ENCODE peak calls at places on chromosomes 16 and 17, in five cellular contexts. One of them, this sample, is unnamed.

GRCh38 chr17:55268649-55269480 is 4.1 kb downstream of the HLF start:
- DNase-seq in AG10803: no peak
- DNase-seq in heart right ventricle: no peak
- DNase-seq in Caco-2: no peak
- DNase-seq in IMR-90: no peak
- DNase-seq in this sample: no peak

GRCh38 chr17:30332057-30332542 is 1.8 kb downstream of the TMIGD1 start:
- DNase-seq in AG10803: peak; percentile 17
- DNase-seq in heart right ventricle: no peak
- DNase-seq in Caco-2: no peak
- DNase-seq in IMR-90: peak; percentile 92
- DNase-seq in this sample: peak; percentile 79

GRCh38 chr17:77180503-77181330 is 39.9 kb downstream of the SEC14L1 start:
- DNase-seq in AG10803: no peak
- DNase-seq in heart right ventricle: no peak
- DNase-seq in Caco-2: no peak
- DNase-seq in IMR-90: no peak
- DNase-seq in this sample: no peak

GRCh38 chr16:12532871-12533610 is 270.6 kb downstream of the CPPED1 start:
- DNase-seq in AG10803: no peak
- DNase-seq in heart right ventricle: no peak
- DNase-seq in Caco-2: no peak
- DNase-seq in IMR-90: no peak
- DNase-seq in this sample: no peak

GRCh38 chr17:62675260-62675659 is 47.8 kb downstream of the MRC2 start:
- DNase-seq in AG10803: peak; percentile 66
- DNase-seq in heart right ventricle: no peak
- DNase-seq in Caco-2: no peak
- DNase-seq in IMR-90: no peak
- DNase-seq in this sample: no peak

GRCh38 chr17:7293821-7294613 is 422 bp downstream of the YBX2 start:
- DNase-seq in AG10803: no peak
- DNase-seq in heart right ventricle: no peak
- DNase-seq in Caco-2: peak; percentile 77
- DNase-seq in IMR-90: no peak
- DNase-seq in this sample: no peak

GRCh38 chr16:85800321-85800669 is 800 bp downstream of the COX4I1 start:
- DNase-seq in AG10803: peak; percentile 27
- DNase-seq in heart right ventricle: no peak
- DNase-seq in Caco-2: no peak
- DNase-seq in IMR-90: no peak
- DNase-seq in this sample: peak; percentile 32

GRCh38 chr16:56428087-56428486 is 2.7 kb upstream of the AMFR start:
- DNase-seq in AG10803: peak; percentile 3
- DNase-seq in heart right ventricle: no peak
- DNase-seq in Caco-2: no peak
- DNase-seq in IMR-90: no peak
- DNase-seq in this sample: no peak

GRCh38 chr16:85480727-85481101 is 132.4 kb upstream of the GSE1 start:
- DNase-seq in AG10803: no peak
- DNase-seq in heart right ventricle: peak; percentile 42
- DNase-seq in Caco-2: no peak
- DNase-seq in IMR-90: no peak
- DNase-seq in this sample: no peak

GRCh38 chr16:1159325-1159972 is 6.5 kb downstream of the CACNA1H start:
- DNase-seq in AG10803: no peak
- DNase-seq in heart right ventricle: no peak
- DNase-seq in Caco-2: no peak
- DNase-seq in IMR-90: no peak
- DNase-seq in this sample: no peak

GRCh38 chr16:80619824-80620223 is 79.0 kb downstream of the DYNLRB2 start:
- DNase-seq in AG10803: no peak
- DNase-seq in heart right ventricle: no peak
- DNase-seq in Caco-2: peak; percentile 70
- DNase-seq in IMR-90: no peak
- DNase-seq in this sample: peak; percentile 54

GRCh38 chr16:54060599-54061355 is 225.8 kb downstream of the IRX3 start:
- DNase-seq in AG10803: no peak
- DNase-seq in heart right ventricle: no peak
- DNase-seq in Caco-2: no peak
- DNase-seq in IMR-90: no peak
- DNase-seq in this sample: no peak

GRCh38 chr16:68066763-68067162 is 18.4 kb upstream of the NFATC3 start:
- DNase-seq in AG10803: no peak
- DNase-seq in heart right ventricle: no peak
- DNase-seq in Caco-2: no peak
- DNase-seq in IMR-90: no peak
- DNase-seq in this sample: no peak

GRCh38 chr16:16075463-16076399 is 126.3 kb downstream of the ABCC1 start:
- DNase-seq in AG10803: peak; percentile 89
- DNase-seq in heart right ventricle: peak; percentile 29
- DNase-seq in Caco-2: no peak
- DNase-seq in IMR-90: peak; percentile 41
- DNase-seq in this sample: no peak

GRCh38 chr16:79839851-79840321 is 239.3 kb upstream of the MAF start:
- DNase-seq in AG10803: no peak
- DNase-seq in heart right ventricle: no peak
- DNase-seq in Caco-2: no peak
- DNase-seq in IMR-90: no peak
- DNase-seq in this sample: no peak

GRCh38 chr17:79840204-79840988 is 1.2 kb upstream of the CBX4 start:
- DNase-seq in AG10803: peak; percentile 52
- DNase-seq in heart right ventricle: peak; percentile 70
- DNase-seq in Caco-2: peak; percentile 93
- DNase-seq in IMR-90: peak; percentile 31
- DNase-seq in this sample: no peak

GRCh38 chr17:9644910-9645751 is at the start of gene USP43:
- DNase-seq in AG10803: peak; percentile 12
- DNase-seq in heart right ventricle: no peak
- DNase-seq in Caco-2: peak; percentile 64
- DNase-seq in IMR-90: no peak
- DNase-seq in this sample: no peak

GRCh38 chr16:69132424-69133252 is at the start of the genes CHTF8 and UTP4:
- DNase-seq in AG10803: peak; percentile 73
- DNase-seq in heart right ventricle: peak; percentile 87
- DNase-seq in Caco-2: peak; percentile 91
- DNase-seq in IMR-90: peak; percentile 76
- DNase-seq in this sample: peak; percentile 69
- TF ChIP-seq CTCF in AG10803: no peak
- TF ChIP-seq CTCF in heart right ventricle: no peak
- TF ChIP-seq CTCF in Caco-2: no peak
- TF ChIP-seq CTCF in IMR-90: no peak
- TF ChIP-seq CTCF in this sample: no peak

DNA sequence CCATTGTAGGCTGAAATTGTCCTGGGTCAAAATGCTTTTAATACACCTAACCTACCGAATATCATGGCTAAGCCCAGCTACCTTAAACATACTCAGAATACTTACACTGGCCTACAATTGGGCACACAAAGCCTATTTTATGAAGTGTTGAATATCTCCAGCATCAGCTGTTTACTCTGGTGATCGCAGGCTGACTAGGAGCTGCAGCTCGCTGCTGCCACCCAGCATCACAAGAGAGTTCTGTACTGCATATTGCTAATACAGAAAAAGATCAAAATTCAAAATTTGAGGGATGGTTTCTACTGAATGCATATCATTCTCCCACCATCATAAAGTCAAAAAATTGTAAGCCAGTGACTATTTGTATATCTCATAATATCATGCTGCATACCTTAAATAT is 55.3 kb downstream of the ULK2 start:
- DNase-seq in AG10803: no peak
- DNase-seq in heart right ventricle: no peak
- DNase-seq in Caco-2: no peak
- DNase-seq in IMR-90: peak; percentile 10
- DNase-seq in this sample: peak; percentile 29
- TF ChIP-seq CTCF in AG10803: peak; percentile 23
- TF ChIP-seq CTCF in heart right ventricle: no peak
- TF ChIP-seq CTCF in Caco-2: no peak
- TF ChIP-seq CTCF in IMR-90: peak; percentile 31
- TF ChIP-seq CTCF in this sample: peak; percentile 65

DNA sequence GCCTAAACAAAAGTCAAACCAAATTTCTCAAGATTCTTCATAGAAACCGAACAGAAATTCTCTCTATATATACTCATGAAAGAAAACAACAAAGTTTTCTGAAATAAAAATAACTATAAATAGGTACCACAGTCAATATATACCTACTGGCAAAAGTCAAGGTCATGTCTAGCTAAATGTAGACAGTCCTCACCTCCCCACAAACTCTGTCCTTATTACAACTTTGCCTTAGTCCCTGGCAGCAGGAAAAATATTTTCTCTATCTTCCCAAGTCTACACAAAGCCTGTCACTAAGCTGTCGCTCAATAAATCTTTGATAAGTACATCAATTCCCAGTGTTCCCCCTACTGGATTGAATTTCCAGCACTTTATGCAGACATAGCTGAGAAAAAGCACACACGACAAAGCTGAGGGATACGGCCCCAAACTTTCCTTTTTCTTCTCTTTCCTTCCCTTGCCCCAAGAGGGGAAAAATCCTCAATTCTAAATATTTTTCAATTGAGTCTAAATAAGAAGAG is 2.7 kb downstream of the CFAP20 start:
- DNase-seq in AG10803: no peak
- DNase-seq in heart right ventricle: no peak
- DNase-seq in Caco-2: no peak
- DNase-seq in IMR-90: no peak
- DNase-seq in this sample: no peak
- TF ChIP-seq CTCF in AG10803: no peak
- TF ChIP-seq CTCF in heart right ventricle: no peak
- TF ChIP-seq CTCF in Caco-2: no peak
- TF ChIP-seq CTCF in IMR-90: no peak
- TF ChIP-seq CTCF in this sample: no peak

GRCh38 chr17:2386400-2387085 is 14.3 kb downstream of the MNT start:
- DNase-seq in AG10803: no peak
- DNase-seq in heart right ventricle: no peak
- DNase-seq in Caco-2: no peak
- DNase-seq in IMR-90: no peak
- DNase-seq in this sample: no peak

GRCh38 chr17:2380225-2380922 is 20.5 kb downstream of the MNT start:
- DNase-seq in AG10803: peak; percentile 33
- DNase-seq in heart right ventricle: no peak
- DNase-seq in Caco-2: no peak
- DNase-seq in IMR-90: no peak
- DNase-seq in this sample: no peak

GRCh38 chr17:2385240-2386202 is 15.3 kb downstream of the MNT start:
- DNase-seq in AG10803: no peak
- DNase-seq in heart right ventricle: no peak
- DNase-seq in Caco-2: no peak
- DNase-seq in IMR-90: no peak
- DNase-seq in this sample: no peak

GRCh38 chr17:2384439-2385127 is 16.3 kb downstream of the MNT start:
- DNase-seq in AG10803: no peak
- DNase-seq in heart right ventricle: no peak
- DNase-seq in Caco-2: no peak
- DNase-seq in IMR-90: no peak
- DNase-seq in this sample: no peak

DNA sequence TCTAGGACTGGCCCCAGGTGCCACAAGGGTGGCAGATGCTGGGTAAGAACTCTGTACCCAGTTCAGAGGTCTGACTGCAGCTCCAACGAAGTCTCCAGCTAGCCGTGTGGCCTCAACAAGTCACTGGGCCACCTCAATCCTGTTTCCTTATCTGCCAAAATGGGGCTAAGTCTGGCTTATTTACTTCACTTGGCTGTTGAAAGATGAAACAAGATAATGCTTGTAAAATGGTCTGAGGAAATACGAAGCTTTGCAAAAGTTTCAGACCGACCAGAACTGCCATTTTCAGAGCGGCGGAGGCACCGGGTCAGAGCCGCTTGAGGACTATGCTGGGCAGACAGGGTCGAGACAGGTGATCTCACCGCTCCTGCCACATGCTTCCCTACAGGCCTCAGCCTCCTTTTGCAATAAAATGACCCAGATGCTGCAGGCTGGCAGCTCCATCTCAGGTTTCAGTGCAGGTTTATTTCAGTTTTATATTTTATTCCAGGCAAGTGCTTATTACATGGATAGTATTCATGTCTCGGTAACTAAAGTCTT is 17.2 kb downstream of the MNT start:
- DNase-seq in AG10803: no peak
- DNase-seq in heart right ventricle: no peak
- DNase-seq in Caco-2: no peak
- DNase-seq in IMR-90: no peak
- DNase-seq in this sample: no peak
- TF ChIP-seq CTCF in AG10803: no peak
- TF ChIP-seq CTCF in heart right ventricle: no peak
- TF ChIP-seq CTCF in Caco-2: no peak
- TF ChIP-seq CTCF in IMR-90: no peak
- TF ChIP-seq CTCF in this sample: no peak

GRCh38 chr16:87704754-87705353 is 60.9 kb downstream of the KLHDC4 start:
- DNase-seq in AG10803: no peak
- DNase-seq in heart right ventricle: no peak
- DNase-seq in Caco-2: no peak
- DNase-seq in IMR-90: no peak
- DNase-seq in this sample: no peak
- TF ChIP-seq CTCF in AG10803: no peak
- TF ChIP-seq CTCF in heart right ventricle: no peak
- TF ChIP-seq CTCF in Caco-2: no peak
- TF ChIP-seq CTCF in IMR-90: no peak
- TF ChIP-seq CTCF in this sample: no peak

GRCh38 chr17:82346342-82347300 is 12.4 kb upstream of the TEX19 start:
- DNase-seq in AG10803: no peak
- DNase-seq in heart right ventricle: no peak
- DNase-seq in Caco-2: no peak
- DNase-seq in IMR-90: no peak
- DNase-seq in this sample: no peak

GRCh38 chr17:82343560-82343959 is 10.0 kb upstream of the SECTM1 start:
- DNase-seq in AG10803: no peak
- DNase-seq in heart right ventricle: no peak
- DNase-seq in Caco-2: no peak
- DNase-seq in IMR-90: no peak
- DNase-seq in this sample: no peak

GRCh38 chr17:82345151-82345976 is 11.8 kb upstream of the SECTM1 start:
- DNase-seq in AG10803: no peak
- DNase-seq in heart right ventricle: peak; percentile 10
- DNase-seq in Caco-2: no peak
- DNase-seq in IMR-90: no peak
- DNase-seq in this sample: no peak

GRCh38 chr17:82342361-82343079 is 9.0 kb upstream of the SECTM1 start:
- DNase-seq in AG10803: no peak
- DNase-seq in heart right ventricle: no peak
- DNase-seq in Caco-2: no peak
- DNase-seq in IMR-90: no peak
- DNase-seq in this sample: no peak

DNA sequence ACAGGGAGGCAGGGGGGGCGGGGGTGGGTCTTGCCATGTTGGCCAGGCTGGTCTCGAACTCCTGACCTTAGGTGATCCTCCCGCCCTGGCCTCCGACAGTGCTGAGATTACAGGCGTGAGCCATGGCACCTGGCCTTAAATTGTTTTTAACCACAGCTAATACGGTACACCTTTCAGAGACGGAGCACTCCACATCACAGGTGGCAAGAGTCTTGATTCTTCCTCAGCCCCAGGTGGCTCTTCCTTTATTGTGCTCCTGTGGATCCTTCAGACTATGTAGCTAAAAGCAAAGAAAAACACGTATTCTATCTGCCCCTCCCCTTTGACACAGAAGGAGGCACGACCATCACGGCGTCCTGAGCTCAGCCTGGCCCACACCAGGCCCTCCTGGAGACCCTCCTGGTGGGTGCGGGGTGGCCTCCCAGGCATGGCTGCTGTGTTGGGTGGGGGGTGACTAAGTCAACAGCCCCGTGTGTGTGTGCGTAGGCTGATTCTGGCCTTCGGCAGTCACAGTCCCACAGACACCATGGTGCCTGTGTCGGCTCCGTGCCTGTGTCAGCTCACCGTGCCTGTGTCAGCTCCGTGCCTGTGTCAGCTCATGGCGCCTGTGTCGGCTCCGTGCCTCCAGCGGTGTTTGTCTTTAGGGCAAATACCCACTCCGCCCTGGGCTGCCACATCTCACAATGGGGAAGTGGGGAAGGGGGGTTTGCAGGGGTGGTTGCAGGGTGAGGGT is 10.8 kb upstream of the SECTM1 start:
- DNase-seq in AG10803: no peak
- DNase-seq in heart right ventricle: no peak
- DNase-seq in Caco-2: no peak
- DNase-seq in IMR-90: no peak
- DNase-seq in this sample: no peak
- TF ChIP-seq CTCF in AG10803: no peak
- TF ChIP-seq CTCF in heart right ventricle: no peak
- TF ChIP-seq CTCF in Caco-2: no peak
- TF ChIP-seq CTCF in IMR-90: no peak
- TF ChIP-seq CTCF in this sample: no peak